ENCODE peak calls at places on chromosomes 13 and 19, in six cellular contexts. N is HFF-Myc, W is GM19239, V is non-pigmented ciliary epithelial cell, M is heart left ventricle, E is osteocyte. S is an unnamed sample.
A peak's percentile ranks its signal among the peaks of the same experiment; 100 is the strongest.

GRCh38 chr13:21458457-21458815 is 667 bp downstream of the ZDHHC20 start:
- DNase-seq in E (no peak), N (no peak), M (peak; percentile 35), W (peak; percentile 40), V (no peak), S (peak; percentile 65)

GRCh38 chr19:50050406-50051223 is 24.8 kb downstream of the ZNF473 start:
- DNase-seq in M (peak; percentile 82), N (peak; percentile 45), E (peak; percentile 88), W (peak; percentile 15), V (peak; percentile 43), S (no peak)

GRCh38 chr19:1746401-1747284 is 6.7 kb upstream of the ONECUT3 start:
- DNase-seq in E (no peak), N (no peak), M (no peak), W (no peak), V (no peak), S (no peak)

GRCh38 chr13:75485286-75486062 is 3.5 kb upstream of the TBC1D4 start:
- DNase-seq in E (no peak), W (no peak), V (peak; percentile 70), N (no peak), M (no peak), S (no peak)

GRCh38 chr13:45623516-45624090 is 8.1 kb upstream of the ERICH6B start:
- DNase-seq in E (no peak), W (no peak), V (no peak), N (no peak), M (no peak), S (peak; percentile 20)

GRCh38 chr19:19865750-19866598 is at the start of gene ZNF253:
- DNase-seq in V (peak; percentile 70), W (peak; percentile 76), E (peak; percentile 97), N (peak; percentile 73), M (peak; percentile 98), S (peak; percentile 97)

GRCh38 chr19:53537523-53538377 is at the start of gene ZNF331:
- DNase-seq in W (peak; percentile 34), V (no peak), N (peak; percentile 24), M (peak; percentile 83), E (peak; percentile 92), S (no peak)

GRCh38 chr19:610801-611505 is 21.3 kb downstream of the HCN2 start:
- DNase-seq in N (no peak), M (peak; percentile 74), W (peak; percentile 82), E (peak; percentile 93), V (peak; percentile 65), S (no peak)

GRCh38 chr19:23392706-23393105 is 2.6 kb downstream of the ZNF91 start:
- DNase-seq in M (no peak), N (no peak), E (no peak), W (no peak), V (no peak), S (no peak)

GRCh38 chr13:109500146-109500773 is 286.1 kb downstream of the IRS2 start:
- DNase-seq in N (no peak), M (no peak), W (no peak), V (no peak), E (no peak), S (no peak)

GRCh38 chr19:31064486-31064885 is 284.8 kb downstream of the TSHZ3 start:
- DNase-seq in N (no peak), W (no peak), M (no peak), V (no peak), E (no peak), S (no peak)

GRCh38 chr13:99941086-99941485 is 30.5 kb downstream of the ZIC5 start:
- DNase-seq in E (no peak), W (no peak), M (no peak), V (no peak), N (no peak), S (no peak)

GRCh38 chr13:109951491-109951890 is 165.1 kb upstream of the IRS2 start:
- DNase-seq in N (no peak), M (no peak), V (no peak), W (no peak), E (no peak), S (no peak)

GRCh38 chr13:42553098-42554046 is 20.6 kb upstream of the TNFSF11 start:
- DNase-seq in E (no peak), W (no peak), N (no peak), V (peak; percentile 71), M (no peak), S (peak; percentile 10)

GRCh38 chr19:18580311-18580710 is 8.3 kb upstream of the REX1BD start:
- DNase-seq in N (no peak), M (no peak), W (no peak), V (no peak), E (no peak), S (no peak)

GRCh38 chr13:105920375-105920774 is 615.1 kb downstream of the EFNB2 start:
- DNase-seq in N (no peak), M (no peak), V (peak; percentile 66), E (no peak), W (no peak), S (no peak)

GRCh38 chr13:24997367-24997967 is 98.5 kb upstream of the PABPC3 start:
- DNase-seq in E (no peak), W (no peak), V (no peak), N (peak; percentile 17), M (no peak), S (no peak)

GRCh38 chr19:39401549-39402416 is 4.9 kb upstream of the ZFP36 start:
- DNase-seq in V (no peak), W (no peak), E (no peak), M (no peak), N (no peak), S (no peak)

GRCh38 chr13:68304287-68304893 is 1074.3 kb upstream of the PCDH9 start:
- DNase-seq in E (no peak), W (peak; percentile 1), M (no peak), V (peak; percentile 5), N (no peak), S (peak; percentile 15)

GRCh38 chr19:756232-756631 is 5.3 kb downstream of the MISP start:
- DNase-seq in M (no peak), V (no peak), E (no peak), N (no peak), W (no peak), S (no peak)

GRCh38 chr19:53809518-53810186 is 14.5 kb downstream of the NLRP12 start:
- DNase-seq in N (no peak), W (no peak), V (no peak), M (no peak), E (no peak), S (peak; percentile 16)

GRCh38 chr13:27036236-27036981 is 135.2 kb downstream of the USP12 start:
- DNase-seq in M (no peak), N (no peak), V (no peak), W (no peak), E (peak; percentile 82), S (no peak)

GRCh38 chr13:40800559-40800958 is 11.1 kb downstream of the SLC25A15 start:
- DNase-seq in V (no peak), M (no peak), N (no peak), E (no peak), W (no peak), S (no peak)

GRCh38 chr13:66048888-66049287 is 1181.2 kb downstream of the PCDH9 start:
- DNase-seq in M (no peak), N (no peak), W (no peak), E (no peak), V (no peak), S (no peak)

GRCh38 chr13:41827507-41828213 is 133.2 kb downstream of the VWA8 start:
- DNase-seq in E (no peak), N (peak; percentile 61), M (no peak), V (peak; percentile 91), W (no peak), S (no peak)

GRCh38 chr19:33905473-33905936 is 108.8 kb downstream of the KCTD15 start:
- DNase-seq in E (no peak), V (no peak), W (peak; percentile 17), N (no peak), M (peak; percentile 64), S (no peak)

GRCh38 chr13:98556968-98557591 is 19.8 kb downstream of the STK24 start:
- DNase-seq in W (no peak), M (no peak), V (no peak), E (no peak), N (no peak), S (no peak)

GRCh38 chr13:95833713-95834112 is 156.8 kb downstream of the DNAJC3 start:
- DNase-seq in V (peak; percentile 8), M (no peak), E (no peak), N (no peak), W (no peak), S (no peak)

GRCh38 chr19:51094696-51095279 is 12.1 kb upstream of the KLK14 start:
- DNase-seq in W (no peak), V (no peak), M (no peak), N (no peak), E (no peak), S (peak; percentile 84)